ENCODE peak calls at places on chromosomes 3 and 15, in eight cellular contexts. O is heart left ventricle; H is stomach; Y is left lung; C is uterus; G is WERI-Rb-1; U is CD4-positive, alpha-beta T cell; R is CD8-positive, alpha-beta memory T cell. K is an unnamed sample. For H3K9me3, the result is how much of the 10 kb centered on the place peaks cover.

GRCh38 chr3:61927332-61927731 is 366.0 kb downstream of the PTPRG start:
- DNase-seq in R (no peak), O (peak), H (no peak), G (no peak), Y (no peak), U (no peak), C (peak), K (no peak)

GRCh38 chr3:38916706-38917105 is 100.7 kb upstream of the SCN10A start:
- DNase-seq in G (no peak), H (no peak), Y (no peak), C (no peak), O (no peak), R (no peak), U (no peak), K (no peak)

GRCh38 chr3:46318207-46318606 is 35.7 kb upstream of the CCR2 start:
- DNase-seq in G (no peak), H (no peak), C (no peak), U (no peak), O (no peak), R (no peak), Y (no peak), K (no peak)

GRCh38 chr3:127572735-127573134 is 17.8 kb downstream of the TPRA1 start:
- DNase-seq in H (no peak), U (no peak), G (no peak), Y (peak), O (peak), C (no peak), R (no peak), K (no peak)

GRCh38 chr3:194277547-194278091 is 73.5 kb downstream of the CPN2 start:
- DNase-seq in O (peak), Y (no peak), C (peak), G (no peak), U (no peak), R (no peak), H (no peak), K (no peak)

GRCh38 chr15:89442671-89443307 is 53.6 kb downstream of the RHCG start:
- DNase-seq in R (peak), H (peak), C (no peak), U (no peak), Y (peak), O (no peak), G (peak), K (no peak)

GRCh38 chr15:83105450-83105849 is 2.0 kb upstream of the TM6SF1 start:
- DNase-seq in H (no peak), U (no peak), C (no peak), G (no peak), O (no peak), R (no peak), Y (no peak), K (no peak)

GRCh38 chr3:38554127-38554827 is 58.1 kb downstream of the EXOG start:
- DNase-seq in R (no peak), C (no peak), O (no peak), Y (no peak), G (peak), H (peak), U (no peak), K (no peak)

GRCh38 chr3:167814441-167814951 is 79.0 kb downstream of the SERPINI1 start:
- DNase-seq in R (no peak), O (no peak), C (no peak), H (peak), U (no peak), G (no peak), Y (no peak), K (no peak)

GRCh38 chr15:56454841-56455240 is 10.1 kb downstream of the MNS1 start:
- DNase-seq in U (no peak), H (no peak), Y (no peak), C (no peak), G (no peak), R (no peak), O (no peak), K (no peak)

GRCh38 chr3:72446406-72447058 is 401.7 kb downstream of the SHQ1 start:
- DNase-seq in G (no peak), U (peak), Y (peak), R (peak), H (peak), O (no peak), C (no peak), K (no peak)

GRCh38 chr15:87689716-87690115 is 566.8 kb downstream of the NTRK3 start:
- DNase-seq in C (no peak), O (no peak), G (no peak), Y (no peak), H (no peak), R (no peak), U (no peak), K (no peak)
- H3K9me3 ChIP-seq in C (under half), O (under half), G (under half), Y (under half), H (under half), R (under half), U (under half), K (under half)

GRCh38 chr3:126083913-126084514 is at the start of gene SLC41A3:
- DNase-seq in O (peak), Y (peak), U (peak), G (peak), R (peak), H (peak), C (peak), K (peak)
- H3K9me3 ChIP-seq in O (under half), Y (under half), U (under half), G (under half), R (under half), H (under half), C (under half), K (under half)

GRCh38 chr3:148716657-148717056 is 19.0 kb downstream of the AGTR1 start:
- DNase-seq in C (no peak), Y (no peak), U (no peak), R (no peak), G (no peak), H (no peak), O (no peak), K (no peak)

GRCh38 chr3:148717918-148718317 is 20.2 kb downstream of the AGTR1 start:
- DNase-seq in U (no peak), C (no peak), R (no peak), Y (no peak), O (no peak), G (no peak), H (no peak), K (no peak)

GRCh38 chr3:148720873-148721272 is 23.2 kb downstream of the AGTR1 start:
- DNase-seq in O (no peak), C (no peak), H (no peak), U (no peak), R (no peak), Y (no peak), G (no peak), K (no peak)

GRCh38 chr3:148723591-148723990 is 25.9 kb downstream of the AGTR1 start:
- DNase-seq in U (no peak), H (no peak), C (no peak), R (no peak), Y (no peak), G (no peak), O (no peak), K (no peak)

DNA sequence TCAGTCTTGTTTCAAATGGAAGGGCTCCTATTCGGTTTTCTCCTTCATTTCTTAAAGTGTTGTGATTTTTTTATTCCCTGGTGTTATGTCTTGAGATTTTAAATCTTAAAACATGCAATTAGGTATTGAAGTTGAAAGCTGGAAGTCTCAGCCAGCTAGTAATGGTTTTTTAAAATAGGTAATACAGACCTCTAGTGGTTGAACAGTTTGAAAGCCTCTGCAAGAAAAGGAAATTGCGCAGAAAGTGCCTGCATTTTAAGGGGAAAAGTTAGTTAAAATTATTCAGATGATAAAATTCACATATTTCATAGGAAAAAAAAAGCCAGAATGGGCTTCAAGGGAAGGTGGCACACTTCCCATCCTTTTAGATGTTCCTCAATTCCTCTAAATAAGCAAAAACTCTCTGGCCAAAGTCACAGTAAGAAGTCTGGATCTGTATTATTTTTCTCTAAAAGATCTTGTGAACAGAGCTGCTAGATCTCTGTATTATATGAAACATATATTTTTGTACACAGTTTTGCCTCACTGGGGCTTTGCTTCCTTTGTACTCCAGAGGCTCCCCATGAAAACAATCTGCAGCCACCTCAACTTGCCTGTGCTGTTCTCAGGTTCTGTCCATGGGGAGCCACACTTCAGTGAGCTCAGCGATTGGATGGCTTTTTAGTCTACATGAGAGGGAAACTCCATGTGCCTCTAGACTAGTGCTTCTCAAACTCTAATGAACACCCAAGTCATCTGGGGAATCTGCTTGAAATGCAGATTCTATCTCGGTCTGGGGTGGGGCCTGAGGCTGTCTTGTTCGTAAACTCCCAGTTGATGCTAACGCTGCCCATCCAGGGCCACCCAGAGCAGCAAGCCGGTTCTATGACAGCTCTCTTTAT is 21.5 kb downstream of the AGTR1 start:
- DNase-seq in G (no peak), C (no peak), H (no peak), U (no peak), Y (no peak), O (no peak), R (no peak), K (no peak)
- H3K9me3 ChIP-seq in G (under half), C (under half), H (under half), U (under half), Y (under half), O (under half), R (under half), K (under half)

GRCh38 chr15:86649277-86649676 is 569.6 kb downstream of the AGBL1 start:
- DNase-seq in O (no peak), H (no peak), R (no peak), C (no peak), G (no peak), U (no peak), Y (no peak), K (no peak)

GRCh38 chr15:86650084-86650483 is 570.4 kb downstream of the AGBL1 start:
- DNase-seq in G (no peak), R (no peak), U (no peak), H (no peak), O (no peak), Y (no peak), C (no peak), K (no peak)

GRCh38 chr15:86645861-86646393 is 566.3 kb downstream of the AGBL1 start:
- DNase-seq in U (no peak), Y (no peak), G (no peak), C (no peak), R (no peak), H (no peak), O (no peak), K (no peak)

GRCh38 chr15:86644319-86644718 is 564.6 kb downstream of the AGBL1 start:
- DNase-seq in C (no peak), O (no peak), G (no peak), U (no peak), H (no peak), R (no peak), Y (no peak), K (no peak)

GRCh38 chr15:86647810-86648440 is 568.3 kb downstream of the AGBL1 start:
- DNase-seq in U (no peak), C (no peak), R (no peak), O (no peak), H (no peak), Y (no peak), G (no peak), K (no peak)
- H3K9me3 ChIP-seq in U (under half), C (under half), R (under half), O (under half), H (under half), Y (under half), G (under half), K (under half)

DNA sequence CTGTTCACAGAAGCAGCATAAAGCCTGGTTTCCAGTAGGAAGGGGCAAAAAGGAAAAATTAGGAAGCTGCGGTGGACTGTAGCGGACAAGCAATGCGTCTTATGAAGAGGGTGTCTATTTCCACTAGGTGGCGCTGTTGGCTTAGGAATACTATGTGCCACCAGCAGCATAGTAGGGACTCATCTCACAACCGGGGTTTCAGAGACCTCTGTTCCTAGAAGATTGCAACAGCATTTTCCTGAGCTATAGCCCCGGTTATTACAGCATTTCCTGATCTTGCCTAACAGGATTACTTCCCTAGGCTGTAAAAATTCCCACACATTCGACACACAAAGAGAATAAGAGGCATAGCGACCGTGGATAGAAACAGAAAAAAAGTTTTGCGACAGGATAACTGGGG is 683.0 kb downstream of the TBL1XR1 start:
- DNase-seq in R (no peak), G (peak), O (no peak), Y (no peak), H (no peak), U (no peak), C (no peak), K (no peak)
- H3K9me3 ChIP-seq in R (under half), G (under half), O (under half), Y (half or more), H (under half), U (under half), C (under half), K (under half)

GRCh38 chr3:179046497-179047353 is 24.9 kb downstream of the ZMAT3 start:
- DNase-seq in O (no peak), G (no peak), U (no peak), R (no peak), Y (no peak), C (no peak), H (no peak), K (no peak)
- H3K9me3 ChIP-seq in O (under half), G (under half), U (under half), R (under half), Y (under half), C (under half), H (under half), K (under half)

K was measured in T-helper 17 cell.